ENCODE peak calls at places on chromosomes 6 and 20, in six cellular contexts. A is upper lobe of right lung, F is endodermal cell, J is SJSA1, U is heart left ventricle, P is thyroid gland. T is an unnamed sample. For H3K4me1, the result is how much of the 10 kb centered on the place peaks cover.

GRCh38 chr20:10490706-10491105 is 55.6 kb downstream of the SLX4IP start:
- DNase-seq in A (no peak), U (no peak), F (peak), P (no peak), J (no peak), T (no peak)

GRCh38 chr6:104639671-104640070 is 220.0 kb downstream of the HACE1 start:
- DNase-seq in F (no peak), P (no peak), U (no peak), J (no peak), A (no peak), T (no peak)

GRCh38 chr20:18256440-18257090 is 31.8 kb upstream of the ZNF133 start:
- DNase-seq in A (no peak), F (peak), U (no peak), J (no peak), P (no peak), T (no peak)

GRCh38 chr20:6632187-6632586 is 135.3 kb upstream of the BMP2 start:
- DNase-seq in J (no peak), F (no peak), P (no peak), A (no peak), U (peak), T (peak)

GRCh38 chr6:28501259-28501658 is 14.3 kb downstream of the GPX6 start:
- DNase-seq in J (no peak), P (no peak), U (no peak), A (no peak), F (no peak), T (no peak)

GRCh38 chr6:153063936-153064335 is 61.4 kb upstream of the MTRF1L start:
- DNase-seq in P (no peak), A (no peak), U (no peak), J (no peak), F (no peak), T (no peak)

GRCh38 chr6:31777667-31778050 is 531 bp upstream of the VWA7 start:
- DNase-seq in F (no peak), U (no peak), P (no peak), A (no peak), J (no peak), T (no peak)

GRCh38 chr6:149962461-149963211 is 1.1 kb upstream of the ULBP1 start:
- DNase-seq in A (no peak), J (no peak), P (no peak), U (no peak), F (no peak), T (no peak)

GRCh38 chr6:56995347-56995746 is 40.4 kb downstream of the BEND6 start:
- DNase-seq in F (no peak), P (no peak), J (no peak), U (no peak), A (no peak), T (no peak)

GRCh38 chr6:25676775-25677174 is 24.8 kb downstream of the SCGN start:
- DNase-seq in J (no peak), P (no peak), F (no peak), U (no peak), A (no peak), T (no peak)

GRCh38 chr20:8721098-8721497 is 347.8 kb upstream of the PLCB4 start:
- DNase-seq in U (peak), P (peak), F (peak), J (peak), A (no peak), T (peak)

GRCh38 chr6:30647039-30647801 is at the start of gene C6orf136:
- DNase-seq in P (peak), J (peak), A (peak), F (peak), U (peak), T (peak)

GRCh38 chr6:14598017-14598864 is 480.7 kb downstream of the CD83 start:
- DNase-seq in A (no peak), U (no peak), P (no peak), F (peak), J (no peak), T (no peak)

GRCh38 chr20:63574829-63575720 is 1.0 kb upstream of the HELZ2 start:
- DNase-seq in F (no peak), J (no peak), U (no peak), A (no peak), P (no peak), T (no peak)
- H3K4me3 ChIP-seq in F (no peak), J (no peak), U (no peak), A (no peak), P (no peak), T (no peak)

GRCh38 chr6:135817035-135817434 is 34.5 kb upstream of the PDE7B start:
- DNase-seq in P (no peak), J (no peak), U (no peak), F (no peak), A (no peak), T (no peak)
- H3K4me1 ChIP-seq in P (under half), J (under half), U (under half), F (under half), A (under half), T (under half)

GRCh38 chr6:151101811-151102694 is 137.7 kb upstream of the AKAP12 start:
- DNase-seq in P (no peak), U (no peak), J (no peak), A (no peak), F (no peak), T (no peak)
- H3K27ac ChIP-seq in P (no peak), U (peak), J (no peak), A (no peak), F (no peak), T (no peak)

GRCh38 chr6:134447883-134448387 is 130.0 kb upstream of the SGK1 start:
- DNase-seq in J (no peak), A (no peak), F (no peak), U (no peak), P (no peak), T (no peak)
- H3K4me3 ChIP-seq in J (no peak), A (no peak), F (no peak), U (no peak), P (no peak), T (no peak)

GRCh38 chr6:39217177-39217864 is 12.0 kb downstream of the KCNK5 start:
- DNase-seq in J (no peak), A (no peak), P (no peak), U (no peak), F (peak), T (no peak)
- H3K4me1 ChIP-seq in J (under half), A (half or more), P (half or more), U (under half), F (under half), T (under half)